ENCODE peak calls at places on chromosomes 12 and 14, in eight cellular contexts. Y is activated CD8-positive, alpha-beta memory T cell treated with anti-CD3 and anti-CD28 coated beads for 48 hours; V is NCI-H187 treated with DMSO at 0.1 percent for 48 hours; H is NAMALWA; B is RPMI7951; Z is KBM-7; S is HEK293T; N is activated T-cell treated with anti-CD3 and anti-CD28 coated beads, Interleukin-2, amount 50 U/mL, for 48 hours. C is an unnamed sample.

GRCh38 chr14:51211149-51211548 is 28.9 kb upstream of the TMX1 start:
- DNase-seq in Y (no peak), V (no peak), H (no peak), B (peak), Z (no peak), S (no peak), N (no peak), C (peak)

GRCh38 chr12:101078144-101078543 is 131.9 kb downstream of the SLC5A8 start:
- DNase-seq in Y (no peak), V (no peak), H (no peak), B (no peak), Z (no peak), S (no peak), N (no peak), C (no peak)

GRCh38 chr14:99982449-99983250 is 82.6 kb upstream of the EVL start:
- DNase-seq in Y (no peak), V (peak), H (peak), B (peak), Z (peak), S (peak), N (peak), C (peak)

GRCh38 chr12:54012631-54013398 is 4.0 kb downstream of the HOXC8 start:
- DNase-seq in Y (no peak), V (no peak), H (no peak), B (no peak), Z (no peak), S (no peak), N (no peak), C (no peak)

GRCh38 chr12:54624316-54625279 is 10.1 kb downstream of the LACRT start:
- DNase-seq in Y (no peak), V (no peak), H (no peak), B (no peak), Z (no peak), S (no peak), N (no peak), C (no peak)

GRCh38 chr12:46373303-46374182 is 970 bp upstream of the SLC38A2 start:
- DNase-seq in Y (no peak), V (no peak), H (peak), B (peak), Z (peak), S (peak), N (peak), C (no peak)

GRCh38 chr14:106843951-106844483 is 1317.6 kb downstream of the TMEM121 start:
- DNase-seq in Y (no peak), V (no peak), H (peak), B (peak), Z (peak), S (no peak), N (peak), C (peak)

GRCh38 chr14:91614187-91614586 is 104.1 kb upstream of the PPP4R3A start:
- DNase-seq in Y (no peak), V (no peak), H (no peak), B (no peak), Z (no peak), S (no peak), N (no peak), C (no peak)

GRCh38 chr14:58882577-58883018 is 244.8 kb downstream of the DACT1 start:
- DNase-seq in Y (no peak), V (peak), H (no peak), B (peak), Z (no peak), S (peak), N (no peak), C (peak)

GRCh38 chr14:81311816-81312215 is 88.3 kb downstream of the STON2 start:
- DNase-seq in Y (no peak), V (no peak), H (peak), B (no peak), Z (no peak), S (no peak), N (no peak), C (no peak)

GRCh38 chr12:25712169-25712568 is 159.1 kb upstream of the LMNTD1 start:
- DNase-seq in Y (no peak), V (no peak), H (no peak), B (no peak), Z (no peak), S (no peak), N (no peak), C (no peak)

GRCh38 chr12:114920828-114921579 is 237.0 kb upstream of the TBX3 start:
- DNase-seq in Y (no peak), V (no peak), H (no peak), B (peak), Z (no peak), S (no peak), N (no peak), C (no peak)

GRCh38 chr12:101021911-101022388 is 188.1 kb downstream of the SLC5A8 start:
- DNase-seq in Y (no peak), V (no peak), H (no peak), B (peak), Z (no peak), S (no peak), N (no peak), C (no peak)

GRCh38 chr12:63499567-63499966 is 168.7 kb downstream of the DPY19L2 start:
- DNase-seq in Y (no peak), V (no peak), H (no peak), B (no peak), Z (no peak), S (no peak), N (no peak), C (no peak)

GRCh38 chr14:105517096-105517495 is 9.3 kb upstream of the TMEM121 start:
- DNase-seq in Y (no peak), V (no peak), H (no peak), B (peak), Z (no peak), S (no peak), N (no peak), C (no peak)

GRCh38 chr12:91180577-91180976 is 2.0 kb downstream of the DCN start:
- DNase-seq in Y (no peak), V (no peak), H (no peak), B (peak), Z (no peak), S (no peak), N (no peak), C (no peak)

GRCh38 chr12:92080390-92081285 is 65.0 kb downstream of the BTG1 start:
- DNase-seq in Y (no peak), V (peak), H (peak), B (peak), Z (no peak), S (peak), N (no peak), C (no peak)

GRCh38 chr14:69087061-69087461 is 65.9 kb downstream of the DCAF5 start:
- DNase-seq in Y (no peak), V (no peak), H (no peak), B (no peak), Z (no peak), S (no peak), N (no peak), C (no peak)

GRCh38 chr12:104344682-104345081 is 41.1 kb downstream of the EID3 start:
- DNase-seq in Y (no peak), V (no peak), H (no peak), B (no peak), Z (no peak), S (no peak), N (no peak), C (no peak)

GRCh38 chr14:95432152-95433093 is 84.0 kb downstream of the SYNE3 start:
- DNase-seq in Y (no peak), V (no peak), H (no peak), B (no peak), Z (no peak), S (peak), N (no peak), C (no peak)

GRCh38 chr12:65673732-65674131 is 150.6 kb upstream of the HMGA2 start:
- DNase-seq in Y (no peak), V (no peak), H (peak), B (peak), Z (no peak), S (no peak), N (no peak), C (no peak)

GRCh38 chr14:56282179-56282578 is 164.0 kb downstream of the PELI2 start:
- DNase-seq in Y (no peak), V (no peak), H (no peak), B (no peak), Z (no peak), S (no peak), N (no peak), C (no peak)

GRCh38 chr14:64605926-64606685 is 56.3 kb downstream of the PPP1R36 start:
- DNase-seq in Y (no peak), V (no peak), H (no peak), B (peak), Z (no peak), S (no peak), N (no peak), C (no peak)

GRCh38 chr14:94029671-94030203 is 3.6 kb downstream of the OTUB2 start:
- DNase-seq in Y (no peak), V (no peak), H (no peak), B (no peak), Z (no peak), S (no peak), N (no peak), C (no peak)

GRCh38 chr14:68630611-68631013 is 162.3 kb downstream of the ZFP36L1 start:
- DNase-seq in Y (no peak), V (no peak), H (no peak), B (no peak), Z (no peak), S (no peak), N (no peak), C (no peak)

GRCh38 chr14:28719130-28719529 is 47.5 kb upstream of the FOXG1 start:
- DNase-seq in Y (no peak), V (no peak), H (no peak), B (no peak), Z (no peak), S (no peak), N (no peak), C (no peak)

GRCh38 chr14:101889898-101890297 is 74.5 kb upstream of the DYNC1H1 start:
- DNase-seq in Y (no peak), V (no peak), H (peak), B (no peak), Z (peak), S (no peak), N (no peak), C (no peak)